ENCODE peak calls at places on chromosomes 13 and 19, in four cellular contexts. K is foreskin fibroblast, S is fibroblast of villous mesenchyme, E is epithelial cell of esophagus. H is an unnamed sample.
A peak's percentile ranks its signal among the peaks of the same experiment; 100 is the strongest.

GRCh38 chr13:41565221-41565620 is 107.9 kb downstream of the RGCC start:
- DNase-seq in K (peak; percentile 90), S (peak; percentile 58), E (peak; percentile 28), H (peak; percentile 57)

GRCh38 chr13:106568225-106569003 is 477 bp upstream of the ARGLU1 start:
- DNase-seq in K (no peak), S (no peak), E (no peak), H (peak; percentile 94)

GRCh38 chr13:46951516-46951915 is 54.7 kb upstream of the HTR2A start:
- DNase-seq in K (no peak), S (no peak), E (peak; percentile 83), H (no peak)

GRCh38 chr13:62747629-62748028 is 1332.0 kb upstream of the PCDH20 start:
- DNase-seq in K (peak; percentile 47), S (no peak), E (peak; percentile 1), H (no peak)

GRCh38 chr19:49393871-49394270 is 5.8 kb downstream of the KASH5 start:
- DNase-seq in K (no peak), S (no peak), E (no peak), H (no peak)

GRCh38 chr13:94178625-94179244 is 300.7 kb downstream of the DCT start:
- DNase-seq in K (no peak), S (peak; percentile 41), E (no peak), H (no peak)

GRCh38 chr13:65461590-65461989 is 1768.5 kb downstream of the PCDH9 start:
- DNase-seq in K (peak; percentile 3), S (peak; percentile 6), E (no peak), H (peak; percentile 36)

GRCh38 chr19:45213031-45213430 is 32.2 kb downstream of the EXOC3L2 start:
- DNase-seq in K (no peak), S (no peak), E (no peak), H (no peak)

DNA sequence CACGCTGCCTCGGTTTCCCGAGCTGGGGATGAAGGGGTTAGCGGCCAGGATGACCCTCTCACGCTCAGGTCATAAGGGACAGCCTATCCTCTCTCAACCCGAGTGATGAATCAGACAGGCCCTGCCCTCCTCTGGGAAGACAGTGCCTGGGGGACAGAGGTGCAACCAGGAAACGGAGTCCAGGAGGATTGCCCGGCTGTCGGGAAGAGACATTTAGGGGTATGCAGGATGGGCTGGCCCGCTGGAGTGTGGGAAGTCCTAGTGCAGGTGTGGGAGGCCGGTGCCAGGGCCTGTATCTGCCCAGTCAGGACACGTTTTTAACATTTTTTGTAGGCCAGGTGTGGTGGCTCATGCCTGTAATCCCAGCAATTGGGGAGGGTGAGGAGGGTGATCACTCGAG is 8.3 kb downstream of the LSM7 start:
- DNase-seq in K (no peak), S (no peak), E (peak; percentile 68), H (no peak)
- TF ChIP-seq CTCF in K (no peak), S (no peak), E (no peak), H (no peak)

GRCh38 chr13:74025369-74025768 is 108.8 kb downstream of the KLF12 start:
- DNase-seq in K (no peak), S (no peak), E (no peak), H (no peak)

GRCh38 chr13:74024856-74025255 is 109.3 kb downstream of the KLF12 start:
- DNase-seq in K (no peak), S (no peak), E (no peak), H (no peak)

GRCh38 chr13:74024314-74024713 is 109.9 kb downstream of the KLF12 start:
- DNase-seq in K (peak; percentile 57), S (no peak), E (no peak), H (no peak)

GRCh38 chr13:74027161-74027779 is 106.9 kb downstream of the KLF12 start:
- DNase-seq in K (no peak), S (no peak), E (no peak), H (no peak)

DNA sequence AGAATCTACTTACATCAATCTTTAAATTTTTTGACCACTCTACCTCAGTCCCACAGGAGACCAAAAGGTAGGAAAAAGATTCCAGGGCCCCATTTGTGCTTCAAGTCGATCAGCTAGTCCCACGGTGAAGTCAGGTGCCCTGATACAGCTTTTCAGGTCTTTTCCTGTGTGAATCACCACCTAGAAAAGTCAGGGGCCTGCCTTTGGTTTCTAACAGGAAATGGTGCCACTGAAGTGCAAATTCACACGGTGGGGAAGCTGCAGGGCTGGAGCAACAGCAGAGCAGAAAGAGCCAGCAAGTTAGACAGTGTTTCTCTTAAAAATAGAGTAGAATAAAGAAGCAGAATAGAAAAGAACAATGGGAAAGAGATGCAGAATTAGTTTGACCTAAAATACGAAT is 107.5 kb downstream of the KLF12 start:
- DNase-seq in K (no peak), S (no peak), E (peak; percentile 56), H (peak; percentile 21)
- H3K4me3 ChIP-seq in K (no peak overlapping the region), S (no peak overlapping the region), E (no peak overlapping the region), H (no peak overlapping the region)

DNA sequence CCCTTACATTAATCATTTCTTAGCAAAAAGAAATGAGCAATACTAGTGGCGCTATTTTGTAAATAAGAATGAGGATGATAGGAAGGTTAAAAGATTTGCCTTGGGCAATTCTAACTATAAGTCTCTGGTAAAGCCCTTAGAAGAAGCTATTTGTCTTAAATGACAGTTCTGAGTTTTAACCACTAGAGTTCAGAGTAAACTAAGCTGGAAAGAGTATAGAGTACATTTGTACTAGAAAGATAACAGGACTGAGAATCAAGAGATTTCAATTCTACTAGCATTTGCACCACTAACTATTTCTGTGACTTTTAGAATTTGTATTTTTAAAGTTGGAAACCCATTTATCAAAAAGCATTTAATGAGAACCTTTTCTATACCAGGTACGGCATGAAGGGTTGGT is 750.3 kb downstream of the OLFM4 start:
- DNase-seq in K (no peak), S (no peak), E (no peak), H (no peak)
- TF ChIP-seq CTCF in K (no peak), S (no peak), E (no peak), H (no peak)

DNA sequence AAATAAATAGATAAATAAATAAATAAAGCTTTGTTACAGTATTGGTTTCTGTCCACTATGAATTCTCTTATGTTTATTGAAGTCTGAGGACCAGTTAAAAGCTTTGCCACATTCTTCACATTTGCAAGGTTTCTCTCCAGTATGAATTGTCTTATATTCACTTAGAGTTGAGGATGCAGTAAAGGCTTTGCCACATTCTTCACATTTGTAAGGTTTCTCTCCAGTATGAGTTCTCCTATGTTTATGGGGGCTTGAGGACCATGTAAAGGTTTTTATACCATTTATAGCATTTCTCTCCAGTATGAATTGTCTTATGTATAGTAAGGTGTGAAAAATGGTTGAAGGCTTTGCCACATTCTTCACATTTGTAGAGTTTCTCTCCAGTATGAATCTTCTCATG is 168.3 kb downstream of the ZNF737 start:
- DNase-seq in K (no peak), S (no peak), E (no peak), H (peak; percentile 7)
- H3K4me3 ChIP-seq in K (no peak overlapping the region), S (no peak overlapping the region), E (no peak overlapping the region), H (no peak overlapping the region)

DNA sequence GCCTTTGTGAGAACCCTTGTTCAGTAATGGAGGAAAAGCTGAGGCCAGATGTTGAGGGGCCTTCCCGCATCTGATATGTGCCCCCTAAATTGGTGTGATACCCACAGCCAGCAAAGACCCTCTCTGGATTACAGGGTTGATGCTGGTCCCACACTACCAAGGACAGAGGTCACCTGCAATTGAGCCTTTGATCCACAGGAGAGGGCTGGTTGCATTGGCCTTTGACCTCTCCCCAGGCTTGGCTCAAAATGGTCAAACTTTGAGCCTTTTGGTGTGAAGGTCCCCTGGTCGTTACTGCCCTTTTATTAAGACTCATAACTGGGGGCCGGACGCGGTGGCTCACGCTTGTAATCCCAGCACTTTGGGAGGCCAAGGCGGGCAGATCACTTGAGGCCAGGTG is 8.4 kb upstream of the MRPL4 start:
- DNase-seq in K (no peak), S (no peak), E (no peak), H (no peak)
- TF ChIP-seq CTCF in K (no peak), S (no peak), E (no peak), H (no peak)

DNA sequence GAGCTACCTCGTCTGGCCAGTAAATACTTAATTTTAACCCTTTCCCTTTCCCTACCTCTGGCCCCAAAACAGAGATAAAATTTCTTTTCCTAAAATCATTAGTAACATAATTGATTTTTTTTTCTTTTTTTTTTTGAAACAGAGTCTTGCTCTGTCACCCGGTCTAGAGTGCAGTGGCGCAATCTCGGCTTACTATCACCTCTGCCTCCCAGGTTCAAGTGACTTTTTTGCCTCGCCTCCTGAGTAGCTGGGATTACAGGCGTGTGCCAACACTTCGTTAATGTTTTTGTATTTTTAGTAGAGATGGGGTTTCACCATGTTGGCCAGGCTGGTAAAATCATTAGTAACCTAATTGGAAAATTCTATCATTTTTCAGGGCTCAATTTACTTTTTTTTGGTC is 10.4 kb upstream of the TRIM13 start:
- DNase-seq in K (no peak), S (no peak), E (no peak), H (no peak)
- H3K4me3 ChIP-seq in K (no peak overlapping the region), S (no peak overlapping the region), E (no peak overlapping the region), H (no peak overlapping the region)

GRCh38 chr19:39507715-39508364 is 7.1 kb upstream of the SELENOV start:
- DNase-seq in K (no peak), S (no peak), E (no peak), H (no peak)

GRCh38 chr19:39509233-39509632 is 5.7 kb upstream of the SELENOV start:
- DNase-seq in K (no peak), S (no peak), E (no peak), H (no peak)

GRCh38 chr19:39508629-39509028 is 6.3 kb upstream of the SELENOV start:
- DNase-seq in K (no peak), S (no peak), E (no peak), H (no peak)

GRCh38 chr19:39506598-39506943 is 7.8 kb downstream of the DLL3 start:
- DNase-seq in K (no peak), S (no peak), E (no peak), H (no peak)

GRCh38 chr19:39506944-39507714 is 7.8 kb upstream of the SELENOV start:
- DNase-seq in K (peak; percentile 90), S (peak; percentile 55), E (peak; percentile 82), H (peak; percentile 60)
- TF ChIP-seq CTCF in K (no peak), S (no peak), E (no peak), H (no peak)

GRCh38 chr13:77360032-77360431 is 33.1 kb upstream of the MYCBP2 start:
- DNase-seq in K (no peak), S (no peak), E (no peak), H (no peak)
- H3K4me3 ChIP-seq in K (no peak overlapping the region), S (no peak overlapping the region), E (no peak overlapping the region), H (no peak overlapping the region)

H was measured in cardiac fibroblast.